ENCODE peak calls at places on chromosomes 11 and 22, in nine cellular contexts. One of them, this sample, is unnamed.

GRCh38 chr11:66985508-66986177 is 10.5 kb downstream of the C11orf86 start:
- DNase-seq in heart left ventricle: no peak
- DNase-seq in progenitor cell of endocrine pancreas: no peak
- DNase-seq in tibial nerve: no peak
- DNase-seq in RKO: no peak
- DNase-seq in renal cortical epithelial cell: no peak
- DNase-seq in GM10248: no peak
- DNase-seq in pancreas: peak
- DNase-seq in RWPE1: no peak
- DNase-seq in this sample: no peak

GRCh38 chr22:17257091-17257490 is 37.9 kb upstream of the ADA2 start:
- DNase-seq in heart left ventricle: no peak
- DNase-seq in progenitor cell of endocrine pancreas: no peak
- DNase-seq in tibial nerve: no peak
- DNase-seq in RKO: no peak
- DNase-seq in renal cortical epithelial cell: no peak
- DNase-seq in GM10248: no peak
- DNase-seq in pancreas: no peak
- DNase-seq in RWPE1: no peak
- DNase-seq in this sample: no peak

GRCh38 chr11:76237914-76238313 is 31.6 kb upstream of the WNT11 start:
- DNase-seq in heart left ventricle: no peak
- DNase-seq in progenitor cell of endocrine pancreas: no peak
- DNase-seq in tibial nerve: no peak
- DNase-seq in RKO: peak
- DNase-seq in renal cortical epithelial cell: peak
- DNase-seq in GM10248: no peak
- DNase-seq in pancreas: no peak
- DNase-seq in RWPE1: no peak
- DNase-seq in this sample: no peak

GRCh38 chr11:125241104-125241503 is 76.6 kb downstream of the PKNOX2 start:
- DNase-seq in heart left ventricle: no peak
- DNase-seq in progenitor cell of endocrine pancreas: no peak
- DNase-seq in tibial nerve: no peak
- DNase-seq in RKO: no peak
- DNase-seq in renal cortical epithelial cell: no peak
- DNase-seq in GM10248: no peak
- DNase-seq in pancreas: no peak
- DNase-seq in RWPE1: no peak
- DNase-seq in this sample: no peak

GRCh38 chr11:68312780-68313573 is 586 bp downstream of the LRP5 start:
- DNase-seq in heart left ventricle: no peak
- DNase-seq in progenitor cell of endocrine pancreas: no peak
- DNase-seq in tibial nerve: no peak
- DNase-seq in RKO: peak
- DNase-seq in renal cortical epithelial cell: no peak
- DNase-seq in GM10248: peak
- DNase-seq in pancreas: peak
- DNase-seq in RWPE1: peak
- DNase-seq in this sample: no peak

GRCh38 chr11:62552931-62553838 is 6.6 kb upstream of the AHNAK start:
- DNase-seq in heart left ventricle: peak
- DNase-seq in progenitor cell of endocrine pancreas: no peak
- DNase-seq in tibial nerve: peak
- DNase-seq in RKO: peak
- DNase-seq in renal cortical epithelial cell: peak
- DNase-seq in GM10248: no peak
- DNase-seq in pancreas: no peak
- DNase-seq in RWPE1: peak
- DNase-seq in this sample: peak

GRCh38 chr11:132351050-132351449 is 980.6 kb downstream of the NTM start:
- DNase-seq in heart left ventricle: no peak
- DNase-seq in progenitor cell of endocrine pancreas: no peak
- DNase-seq in tibial nerve: no peak
- DNase-seq in RKO: no peak
- DNase-seq in renal cortical epithelial cell: no peak
- DNase-seq in GM10248: no peak
- DNase-seq in pancreas: no peak
- DNase-seq in RWPE1: no peak
- DNase-seq in this sample: no peak

GRCh38 chr11:128291835-128292234 is 295.5 kb downstream of the ETS1 start:
- DNase-seq in heart left ventricle: no peak
- DNase-seq in progenitor cell of endocrine pancreas: no peak
- DNase-seq in tibial nerve: no peak
- DNase-seq in RKO: no peak
- DNase-seq in renal cortical epithelial cell: no peak
- DNase-seq in GM10248: no peak
- DNase-seq in pancreas: no peak
- DNase-seq in RWPE1: no peak
- DNase-seq in this sample: no peak

GRCh38 chr22:38272373-38273134 is at the start of gene TMEM184B:
- DNase-seq in heart left ventricle: peak
- DNase-seq in progenitor cell of endocrine pancreas: peak
- DNase-seq in tibial nerve: peak
- DNase-seq in RKO: peak
- DNase-seq in renal cortical epithelial cell: no peak
- DNase-seq in GM10248: peak
- DNase-seq in pancreas: peak
- DNase-seq in RWPE1: peak
- DNase-seq in this sample: peak

GRCh38 chr22:32850591-32851517 is 49.3 kb downstream of the TIMP3 start:
- DNase-seq in heart left ventricle: peak
- DNase-seq in progenitor cell of endocrine pancreas: no peak
- DNase-seq in tibial nerve: peak
- DNase-seq in RKO: no peak
- DNase-seq in renal cortical epithelial cell: no peak
- DNase-seq in GM10248: no peak
- DNase-seq in pancreas: no peak
- DNase-seq in RWPE1: no peak
- DNase-seq in this sample: no peak

GRCh38 chr11:34522188-34522587 is 8.6 kb upstream of the ELF5 start:
- DNase-seq in heart left ventricle: no peak
- DNase-seq in progenitor cell of endocrine pancreas: no peak
- DNase-seq in tibial nerve: no peak
- DNase-seq in RKO: no peak
- DNase-seq in renal cortical epithelial cell: no peak
- DNase-seq in GM10248: no peak
- DNase-seq in pancreas: no peak
- DNase-seq in RWPE1: no peak
- DNase-seq in this sample: no peak

GRCh38 chr11:71063129-71063528 is 189.2 kb downstream of the SHANK2 start:
- DNase-seq in heart left ventricle: no peak
- DNase-seq in progenitor cell of endocrine pancreas: no peak
- DNase-seq in tibial nerve: no peak
- DNase-seq in RKO: no peak
- DNase-seq in renal cortical epithelial cell: no peak
- DNase-seq in GM10248: no peak
- DNase-seq in pancreas: no peak
- DNase-seq in RWPE1: no peak
- DNase-seq in this sample: no peak

GRCh38 chr11:57776101-57776511 is 14.5 kb downstream of the CTNND1 start:
- DNase-seq in heart left ventricle: peak
- DNase-seq in progenitor cell of endocrine pancreas: no peak
- DNase-seq in tibial nerve: no peak
- DNase-seq in RKO: no peak
- DNase-seq in renal cortical epithelial cell: peak
- DNase-seq in GM10248: no peak
- DNase-seq in pancreas: no peak
- DNase-seq in RWPE1: no peak
- DNase-seq in this sample: no peak

GRCh38 chr22:25406510-25407210 is 157.8 kb upstream of the GRK3 start:
- DNase-seq in heart left ventricle: peak
- DNase-seq in progenitor cell of endocrine pancreas: no peak
- DNase-seq in tibial nerve: no peak
- DNase-seq in RKO: no peak
- DNase-seq in renal cortical epithelial cell: no peak
- DNase-seq in GM10248: no peak
- DNase-seq in pancreas: peak
- DNase-seq in RWPE1: no peak
- DNase-seq in this sample: no peak

GRCh38 chr22:49049691-49050090 is 778.0 kb downstream of the BRD1 start:
- DNase-seq in heart left ventricle: no peak
- DNase-seq in progenitor cell of endocrine pancreas: no peak
- DNase-seq in tibial nerve: no peak
- DNase-seq in RKO: no peak
- DNase-seq in renal cortical epithelial cell: no peak
- DNase-seq in GM10248: no peak
- DNase-seq in pancreas: no peak
- DNase-seq in RWPE1: no peak
- DNase-seq in this sample: no peak

GRCh38 chr22:23061471-23062280 is 8.6 kb upstream of the GNAZ start:
- DNase-seq in heart left ventricle: no peak
- DNase-seq in progenitor cell of endocrine pancreas: peak
- DNase-seq in tibial nerve: no peak
- DNase-seq in RKO: no peak
- DNase-seq in renal cortical epithelial cell: no peak
- DNase-seq in GM10248: no peak
- DNase-seq in pancreas: peak
- DNase-seq in RWPE1: no peak
- DNase-seq in this sample: no peak

GRCh38 chr22:43988116-43988817 is 33.0 kb downstream of the SAMM50 start:
- DNase-seq in heart left ventricle: no peak
- DNase-seq in progenitor cell of endocrine pancreas: no peak
- DNase-seq in tibial nerve: no peak
- DNase-seq in RKO: no peak
- DNase-seq in renal cortical epithelial cell: no peak
- DNase-seq in GM10248: no peak
- DNase-seq in pancreas: no peak
- DNase-seq in RWPE1: no peak
- DNase-seq in this sample: no peak

GRCh38 chr11:103953797-103954495 is 82.5 kb upstream of the DDI1 start:
- DNase-seq in heart left ventricle: no peak
- DNase-seq in progenitor cell of endocrine pancreas: no peak
- DNase-seq in tibial nerve: no peak
- DNase-seq in RKO: no peak
- DNase-seq in renal cortical epithelial cell: peak
- DNase-seq in GM10248: no peak
- DNase-seq in pancreas: no peak
- DNase-seq in RWPE1: no peak
- DNase-seq in this sample: peak

GRCh38 chr22:50738649-50739227 is 734 bp downstream of the ACR start:
- DNase-seq in heart left ventricle: no peak
- DNase-seq in progenitor cell of endocrine pancreas: no peak
- DNase-seq in tibial nerve: peak
- DNase-seq in RKO: no peak
- DNase-seq in renal cortical epithelial cell: no peak
- DNase-seq in GM10248: no peak
- DNase-seq in pancreas: peak
- DNase-seq in RWPE1: no peak
- DNase-seq in this sample: no peak

GRCh38 chr11:20126724-20127123 is 33.6 kb downstream of the DBX1 start:
- DNase-seq in heart left ventricle: no peak
- DNase-seq in progenitor cell of endocrine pancreas: no peak
- DNase-seq in tibial nerve: no peak
- DNase-seq in RKO: no peak
- DNase-seq in renal cortical epithelial cell: no peak
- DNase-seq in GM10248: no peak
- DNase-seq in pancreas: no peak
- DNase-seq in RWPE1: no peak
- DNase-seq in this sample: no peak

GRCh38 chr11:100875521-100875869 is 188.4 kb downstream of the ARHGAP42 start:
- DNase-seq in heart left ventricle: no peak
- DNase-seq in progenitor cell of endocrine pancreas: no peak
- DNase-seq in tibial nerve: no peak
- DNase-seq in RKO: no peak
- DNase-seq in renal cortical epithelial cell: no peak
- DNase-seq in GM10248: no peak
- DNase-seq in pancreas: no peak
- DNase-seq in RWPE1: no peak
- DNase-seq in this sample: no peak

GRCh38 chr11:111737877-111738205 is 28.3 kb downstream of the PPP2R1B start:
- DNase-seq in heart left ventricle: peak
- DNase-seq in progenitor cell of endocrine pancreas: no peak
- DNase-seq in tibial nerve: no peak
- DNase-seq in RKO: no peak
- DNase-seq in renal cortical epithelial cell: no peak
- DNase-seq in GM10248: no peak
- DNase-seq in pancreas: no peak
- DNase-seq in RWPE1: no peak
- DNase-seq in this sample: no peak

GRCh38 chr11:102513869-102514268 is 16.7 kb downstream of the MMP7 start:
- DNase-seq in heart left ventricle: no peak
- DNase-seq in progenitor cell of endocrine pancreas: no peak
- DNase-seq in tibial nerve: peak
- DNase-seq in RKO: no peak
- DNase-seq in renal cortical epithelial cell: peak
- DNase-seq in GM10248: no peak
- DNase-seq in pancreas: no peak
- DNase-seq in RWPE1: no peak
- DNase-seq in this sample: no peak

GRCh38 chr11:65298131-65298535 is 16.5 kb upstream of the CDC42EP2 start:
- DNase-seq in heart left ventricle: peak
- DNase-seq in progenitor cell of endocrine pancreas: no peak
- DNase-seq in tibial nerve: peak
- DNase-seq in RKO: no peak
- DNase-seq in renal cortical epithelial cell: no peak
- DNase-seq in GM10248: no peak
- DNase-seq in pancreas: no peak
- DNase-seq in RWPE1: no peak
- DNase-seq in this sample: no peak

GRCh38 chr22:47207387-47207786 is 444.9 kb downstream of the TBC1D22A start:
- DNase-seq in heart left ventricle: no peak
- DNase-seq in progenitor cell of endocrine pancreas: no peak
- DNase-seq in tibial nerve: no peak
- DNase-seq in RKO: no peak
- DNase-seq in renal cortical epithelial cell: no peak
- DNase-seq in GM10248: no peak
- DNase-seq in pancreas: no peak
- DNase-seq in RWPE1: no peak
- DNase-seq in this sample: no peak

GRCh38 chr11:46666982-46667590 is 33.3 kb downstream of the ARHGAP1 start:
- DNase-seq in heart left ventricle: no peak
- DNase-seq in progenitor cell of endocrine pancreas: no peak
- DNase-seq in tibial nerve: peak
- DNase-seq in RKO: no peak
- DNase-seq in renal cortical epithelial cell: no peak
- DNase-seq in GM10248: no peak
- DNase-seq in pancreas: no peak
- DNase-seq in RWPE1: no peak
- DNase-seq in this sample: no peak

This sample was measured in Caki2.